ENCODE peak calls at places on chromosomes 3 and 15, in five cellular contexts. X is GDM1, O is activated T-helper 1 cell treated with Interleukin-2 at 50 U/mL for 16 hours, P is breast epithelium, E is NCI-H2029 treated with DMSO at 0.1 percent for 48 hours. D is an unnamed sample.

GRCh38 chr3:138493804-138494606 is 59.6 kb downstream of the ESYT3 start:
- DNase-seq in X (no peak), O (no peak), E (no peak), P (no peak), D (no peak)

GRCh38 chr15:63843901-63844317 is 10.2 kb upstream of the HERC1 start:
- DNase-seq in O (no peak), X (no peak), P (no peak), E (no peak), D (no peak)

GRCh38 chr15:32649336-32649735 is 7.8 kb downstream of the SCG5 start:
- DNase-seq in X (no peak), P (no peak), O (no peak), E (no peak), D (no peak)

GRCh38 chr3:99633887-99634558 is 4.4 kb upstream of the COL8A1 start:
- DNase-seq in X (no peak), E (no peak), O (no peak), P (no peak), D (no peak)

GRCh38 chr3:19029837-19030835 is 118.2 kb upstream of the KCNH8 start:
- DNase-seq in P (no peak), E (no peak), O (no peak), X (no peak), D (no peak)

GRCh38 chr3:25433868-25434267 is 5.8 kb downstream of the RARB start:
- DNase-seq in X (no peak), P (no peak), E (no peak), O (no peak), D (no peak)

GRCh38 chr3:68090571-68090970 is 436.2 kb upstream of the SUCLG2 start:
- DNase-seq in P (no peak), X (no peak), O (no peak), E (no peak), D (no peak)

GRCh38 chr3:4739289-4740236 is 239.7 kb upstream of the BHLHE40 start:
- DNase-seq in P (no peak), X (no peak), O (no peak), E (no peak), D (no peak)

GRCh38 chr3:188169826-188170455 is 16.0 kb downstream of the LPP start:
- DNase-seq in X (no peak), O (no peak), P (no peak), E (no peak), D (no peak)

GRCh38 chr3:123447749-123448502 is 964 bp downstream of the ADCY5 start:
- DNase-seq in O (peak), P (no peak), E (no peak), X (peak), D (no peak)

GRCh38 chr15:68337826-68338225 is 60.3 kb downstream of the FEM1B start:
- DNase-seq in O (no peak), P (no peak), X (no peak), E (no peak), D (no peak)

GRCh38 chr3:52182203-52182602 is 15.8 kb upstream of the ALAS1 start:
- DNase-seq in X (no peak), P (no peak), E (no peak), O (no peak), D (no peak)

GRCh38 chr3:132180337-132180791 is 136.8 kb upstream of the ACP3 start:
- DNase-seq in P (no peak), O (no peak), E (peak), X (peak), D (no peak)

GRCh38 chr3:77055841-77056341 is 16.0 kb downstream of the ROBO2 start:
- DNase-seq in O (no peak), X (no peak), E (no peak), P (no peak), D (no peak)

GRCh38 chr15:74443100-74443909 is 9.5 kb upstream of the SEMA7A start:
- DNase-seq in P (no peak), X (no peak), E (no peak), O (no peak), D (no peak)

GRCh38 chr15:27260523-27260922 is 289.5 kb downstream of the GABRG3 start:
- DNase-seq in E (peak), P (no peak), X (no peak), O (no peak), D (no peak)